ENCODE peak calls at places on chromosomes 2 and 18, in six cellular contexts. Z, M, F, E, T and Q are unnamed samples.

GRCh38 chr18:46253498-46253897 is 149.3 kb downstream of the HAUS1 start:
- DNase-seq in F (no peak), Z (no peak), E (peak), M (no peak), T (no peak), Q (no peak)

GRCh38 chr2:32678825-32679224 is 51.0 kb downstream of the TTC27 start:
- DNase-seq in F (no peak), M (no peak), T (no peak), E (no peak), Z (no peak), Q (no peak)

GRCh38 chr2:47195149-47195548 is 40.0 kb upstream of the STPG4 start:
- DNase-seq in E (no peak), M (no peak), F (no peak), Z (no peak), T (no peak), Q (no peak)

GRCh38 chr2:831638-832037 is 119.0 kb upstream of the SNTG2 start:
- DNase-seq in T (no peak), F (no peak), E (no peak), M (no peak), Z (no peak), Q (no peak)

GRCh38 chr2:65377556-65378307 is 54.7 kb downstream of the SPRED2 start:
- DNase-seq in T (peak), M (no peak), E (peak), Z (no peak), F (no peak), Q (no peak)

GRCh38 chr2:180776924-180777323 is 203.5 kb upstream of the UBE2E3 start:
- DNase-seq in T (no peak), M (no peak), Z (no peak), F (no peak), E (no peak), Q (no peak)

GRCh38 chr2:105691942-105692341 is 52.8 kb upstream of the NCK2 start:
- DNase-seq in Z (no peak), F (no peak), M (no peak), T (no peak), E (no peak), Q (no peak)

GRCh38 chr2:47069628-47070154 is 85.4 kb downstream of the STPG4 start:
- DNase-seq in Z (peak), E (peak), M (no peak), T (no peak), F (no peak), Q (no peak)

GRCh38 chr2:54360055-54360792 is 95.9 kb upstream of the SPTBN1 start:
- DNase-seq in E (peak), M (no peak), T (no peak), Z (peak), F (no peak), Q (no peak)

GRCh38 chr2:216694201-216694825 is 1.0 kb downstream of the IGFBP5 start:
- DNase-seq in F (peak), E (no peak), Z (peak), M (peak), T (no peak), Q (peak)

GRCh38 chr2:8475349-8476045 is 206.4 kb upstream of the ID2 start:
- DNase-seq in E (no peak), Z (no peak), T (no peak), F (no peak), M (no peak), Q (no peak)

GRCh38 chr2:23235292-23235691 is 149.7 kb upstream of the KLHL29 start:
- DNase-seq in T (no peak), F (no peak), E (peak), Z (no peak), M (no peak), Q (no peak)

GRCh38 chr2:181465686-181466375 is 8.6 kb downstream of the ITGA4 start:
- DNase-seq in F (no peak), E (peak), Z (no peak), M (no peak), T (no peak), Q (no peak)